ENCODE peak calls at places on chromosomes 16 and 17, in eight cellular contexts. R, H, Y, E, Q, T, P and F are unnamed samples.

GRCh38 chr17:81513669-81514484 is 1.3 kb upstream of the ACTG1 start:
- DNase-seq in Q (no peak), E (no peak), Y (no peak), H (peak), T (peak), P (peak), R (peak), F (no peak)

GRCh38 chr17:47989159-47989558 is 18.2 kb downstream of the CDK5RAP3 start:
- DNase-seq in Q (no peak), P (no peak), R (no peak), Y (no peak), E (no peak), T (no peak), H (no peak), F (no peak)

GRCh38 chr16:67246081-67246944 is 968 bp downstream of the FHOD1 start:
- DNase-seq in R (peak), Y (no peak), Q (peak), P (peak), T (peak), H (peak), E (peak), F (no peak)

GRCh38 chr16:1991135-1991551 is 1.4 kb downstream of the SYNGR3 start:
- DNase-seq in H (no peak), P (no peak), T (no peak), Q (peak), R (no peak), Y (no peak), E (no peak), F (no peak)

GRCh38 chr16:48081656-48082055 is 74.1 kb downstream of the ABCC12 start:
- DNase-seq in P (no peak), Y (no peak), H (no peak), E (peak), R (no peak), Q (no peak), T (no peak), F (no peak)

GRCh38 chr17:57626520-57627210 is 118.4 kb downstream of the CCDC182 start:
- DNase-seq in Y (no peak), T (no peak), H (no peak), R (no peak), E (no peak), Q (no peak), P (peak), F (no peak)

GRCh38 chr16:81526935-81527334 is 82.3 kb downstream of the CMIP start:
- DNase-seq in R (peak), E (no peak), T (no peak), P (no peak), Q (no peak), Y (no peak), H (peak), F (no peak)

GRCh38 chr17:63279498-63280230 is 166.4 kb downstream of the CYB561 start:
- DNase-seq in T (no peak), P (no peak), E (no peak), H (no peak), Y (no peak), Q (no peak), R (no peak), F (no peak)

GRCh38 chr17:957856-958421 is 21.6 kb downstream of the NXN start:
- DNase-seq in P (no peak), T (no peak), E (no peak), Q (no peak), H (no peak), R (no peak), Y (no peak), F (no peak)

GRCh38 chr16:23516366-23517137 is 6.3 kb upstream of the GGA2 start:
- DNase-seq in R (no peak), T (no peak), H (no peak), Y (no peak), E (no peak), Q (peak), P (no peak), F (no peak)

GRCh38 chr16:28208131-28208530 is 3.6 kb downstream of the XPO6 start:
- DNase-seq in P (no peak), T (no peak), R (no peak), E (no peak), H (no peak), Q (no peak), Y (no peak), F (no peak)

GRCh38 chr17:14015286-14015685 is 54.0 kb upstream of the COX10 start:
- DNase-seq in H (no peak), R (no peak), Y (no peak), T (no peak), Q (no peak), P (no peak), E (no peak), F (no peak)

GRCh38 chr16:15682105-15682570 is 32.1 kb downstream of the NDE1 start:
- DNase-seq in Q (no peak), P (no peak), E (peak), H (peak), Y (peak), R (peak), T (peak), F (no peak)

GRCh38 chr17:63381101-63381729 is 64.9 kb downstream of the CYB561 start:
- DNase-seq in E (peak), P (no peak), R (no peak), T (no peak), H (no peak), Q (no peak), Y (peak), F (no peak)

GRCh38 chr16:19164285-19164684 is 3.8 kb upstream of the SYT17 start:
- DNase-seq in T (no peak), E (no peak), P (no peak), R (no peak), H (no peak), Y (no peak), Q (no peak), F (no peak)

GRCh38 chr16:73329363-73330306 is 281.7 kb upstream of the ZFHX3 start:
- DNase-seq in E (no peak), R (peak), P (no peak), Y (peak), T (peak), Q (no peak), H (no peak), F (no peak)